ENCODE peak calls at places on chromosomes 5 and 9, in four cellular contexts. L is NCI-H1694; J is CD8-positive, alpha-beta T cell; Y is nephron progenitor cell. B is an unnamed sample.

GRCh38 chr9:113298924-113299770 is 4.0 kb downstream of the RNF183 start:
- DNase-seq in J (no peak), Y (no peak), L (no peak), B (no peak)

GRCh38 chr9:37451628-37452027 is 13.6 kb downstream of the ZBTB5 start:
- DNase-seq in Y (no peak), L (no peak), J (no peak), B (no peak)

GRCh38 chr5:127529904-127530682 is 12.7 kb downstream of the PRRC1 start:
- DNase-seq in J (no peak), L (no peak), Y (no peak), B (no peak)

GRCh38 chr5:133256276-133256675 is 204.5 kb downstream of the HSPA4 start:
- DNase-seq in Y (peak; percentile 24), L (no peak), J (no peak), B (no peak)

GRCh38 chr9:133106511-133107244 is 14.4 kb downstream of the RALGDS start:
- DNase-seq in Y (no peak), J (no peak), L (no peak), B (no peak)

GRCh38 chr5:178526796-178527457 is 63.3 kb downstream of the COL23A1 start:
- DNase-seq in Y (no peak), J (no peak), L (no peak), B (no peak)

GRCh38 chr5:59042201-59042600 is 459.3 kb downstream of the RAB3C start:
- DNase-seq in J (no peak), L (no peak), Y (no peak), B (no peak)

GRCh38 chr9:34197280-34197679 is 18.4 kb downstream of the UBAP1 start:
- DNase-seq in J (no peak), Y (no peak), L (no peak), B (no peak)

GRCh38 chr5:142977363-142978051 is 207.3 kb downstream of the ARHGAP26 start:
- DNase-seq in L (no peak), Y (no peak), J (peak; percentile 76), B (no peak)

GRCh38 chr5:74963407-74963806 is 89.0 kb downstream of the GCNT4 start:
- DNase-seq in J (no peak), Y (no peak), L (no peak), B (no peak)

GRCh38 chr9:98974994-98975712 is 31.4 kb downstream of the COL15A1 start:
- DNase-seq in J (peak; percentile 88), Y (peak; percentile 94), L (peak; percentile 41), B (no peak)

GRCh38 chr5:1516615-1517601 is 6.9 kb downstream of the LPCAT1 start:
- DNase-seq in J (peak; percentile 36), Y (no peak), L (no peak), B (no peak)

GRCh38 chr5:401216-402034 is 41.6 kb upstream of the EXOC3 start:
- DNase-seq in J (no peak), L (no peak), Y (no peak), B (no peak)

GRCh38 chr5:77631166-77631582 is 7.3 kb downstream of the OTP start:
- DNase-seq in Y (no peak), L (no peak), J (no peak), B (no peak)

GRCh38 chr5:103918668-103919367 is 356.2 kb upstream of the NUDT12 start:
- DNase-seq in Y (no peak), L (no peak), J (no peak), B (no peak)

GRCh38 chr5:2391021-2391420 is 360.5 kb downstream of the IRX2 start:
- DNase-seq in L (no peak), Y (no peak), J (no peak), B (no peak)

GRCh38 chr5:149936044-149936699 is 8.4 kb downstream of the PDE6A start:
- DNase-seq in L (no peak), Y (no peak), J (no peak), B (no peak)

GRCh38 chr5:68848086-68848485 is 245.7 kb upstream of the SLC30A5 start:
- DNase-seq in L (no peak), J (no peak), Y (no peak), B (no peak)

B was measured in DMS 273 treated with DMSO at 0.1 percent for 48 hours.